ENCODE peak calls at places on chromosomes 6 and 20, in nine cellular contexts. One of them, this sample, is unnamed.
A peak's percentile ranks its signal among the peaks of the same experiment; 100 is the strongest.

GRCh38 chr20:57143173-57143572 is 123.3 kb downstream of the BMP7 start:
- DNase-seq in effector memory CD8-positive, alpha-beta T cell: no peak
- DNase-seq in Calu3: no peak
- DNase-seq in progenitor cell of endocrine pancreas: no peak
- DNase-seq in RCC 7860: no peak
- DNase-seq in HS-5: no peak
- DNase-seq in activated T-cell treated with anti-CD3 and anti-CD28 coated beads for 4 hours: no peak
- DNase-seq in glutamatergic neuron: no peak
- DNase-seq in NCI-H748 treated with DMSO at 0.1 percent for 48 hours: no peak
- DNase-seq in this sample: no peak

GRCh38 chr6:96059586-96059985 is 43.8 kb downstream of the FUT9 start:
- DNase-seq in Calu3: no peak
- DNase-seq in HS-5: peak; percentile 18
- DNase-seq in effector memory CD8-positive, alpha-beta T cell: no peak
- DNase-seq in progenitor cell of endocrine pancreas: no peak
- DNase-seq in activated T-cell treated with anti-CD3 and anti-CD28 coated beads for 4 hours: no peak
- DNase-seq in RCC 7860: no peak
- DNase-seq in glutamatergic neuron: no peak
- DNase-seq in NCI-H748 treated with DMSO at 0.1 percent for 48 hours: no peak
- DNase-seq in this sample: no peak

GRCh38 chr6:93784794-93785757 is 365.7 kb upstream of the EPHA7 start:
- DNase-seq in glutamatergic neuron: no peak
- DNase-seq in activated T-cell treated with anti-CD3 and anti-CD28 coated beads for 4 hours: no peak
- DNase-seq in HS-5: peak; percentile 88
- DNase-seq in effector memory CD8-positive, alpha-beta T cell: no peak
- DNase-seq in Calu3: no peak
- DNase-seq in progenitor cell of endocrine pancreas: no peak
- DNase-seq in NCI-H748 treated with DMSO at 0.1 percent for 48 hours: no peak
- DNase-seq in RCC 7860: peak; percentile 73
- DNase-seq in this sample: no peak

GRCh38 chr6:167684276-167685104 is 142.2 kb upstream of the AFDN start:
- DNase-seq in HS-5: no peak
- DNase-seq in activated T-cell treated with anti-CD3 and anti-CD28 coated beads for 4 hours: no peak
- DNase-seq in RCC 7860: no peak
- DNase-seq in Calu3: peak; percentile 29
- DNase-seq in progenitor cell of endocrine pancreas: no peak
- DNase-seq in glutamatergic neuron: no peak
- DNase-seq in NCI-H748 treated with DMSO at 0.1 percent for 48 hours: no peak
- DNase-seq in effector memory CD8-positive, alpha-beta T cell: no peak
- DNase-seq in this sample: no peak

GRCh38 chr20:10521068-10521834 is 86.1 kb downstream of the SLX4IP start:
- DNase-seq in RCC 7860: peak; percentile 47
- DNase-seq in NCI-H748 treated with DMSO at 0.1 percent for 48 hours: no peak
- DNase-seq in progenitor cell of endocrine pancreas: no peak
- DNase-seq in activated T-cell treated with anti-CD3 and anti-CD28 coated beads for 4 hours: no peak
- DNase-seq in Calu3: no peak
- DNase-seq in glutamatergic neuron: no peak
- DNase-seq in effector memory CD8-positive, alpha-beta T cell: no peak
- DNase-seq in HS-5: peak; percentile 40
- DNase-seq in this sample: no peak

GRCh38 chr20:7195704-7196103 is 428.2 kb downstream of the BMP2 start:
- DNase-seq in RCC 7860: peak; percentile 13
- DNase-seq in activated T-cell treated with anti-CD3 and anti-CD28 coated beads for 4 hours: no peak
- DNase-seq in HS-5: peak; percentile 75
- DNase-seq in NCI-H748 treated with DMSO at 0.1 percent for 48 hours: no peak
- DNase-seq in glutamatergic neuron: no peak
- DNase-seq in effector memory CD8-positive, alpha-beta T cell: no peak
- DNase-seq in Calu3: no peak
- DNase-seq in progenitor cell of endocrine pancreas: no peak
- DNase-seq in this sample: peak; percentile 91

GRCh38 chr20:36779656-36780025 is 6.1 kb upstream of the DSN1 start:
- DNase-seq in HS-5: no peak
- DNase-seq in RCC 7860: no peak
- DNase-seq in effector memory CD8-positive, alpha-beta T cell: no peak
- DNase-seq in Calu3: no peak
- DNase-seq in NCI-H748 treated with DMSO at 0.1 percent for 48 hours: no peak
- DNase-seq in glutamatergic neuron: no peak
- DNase-seq in progenitor cell of endocrine pancreas: no peak
- DNase-seq in activated T-cell treated with anti-CD3 and anti-CD28 coated beads for 4 hours: no peak
- DNase-seq in this sample: no peak

GRCh38 chr20:59850018-59850641 is 83.3 kb downstream of the SYCP2 start:
- DNase-seq in progenitor cell of endocrine pancreas: no peak
- DNase-seq in HS-5: peak; percentile 9
- DNase-seq in effector memory CD8-positive, alpha-beta T cell: no peak
- DNase-seq in Calu3: no peak
- DNase-seq in glutamatergic neuron: no peak
- DNase-seq in RCC 7860: peak; percentile 35
- DNase-seq in activated T-cell treated with anti-CD3 and anti-CD28 coated beads for 4 hours: no peak
- DNase-seq in NCI-H748 treated with DMSO at 0.1 percent for 48 hours: peak; percentile 3
- DNase-seq in this sample: no peak

GRCh38 chr6:96743496-96743895 is 93.8 kb downstream of the GPR63 start:
- DNase-seq in HS-5: peak; percentile 20
- DNase-seq in Calu3: no peak
- DNase-seq in NCI-H748 treated with DMSO at 0.1 percent for 48 hours: no peak
- DNase-seq in RCC 7860: no peak
- DNase-seq in progenitor cell of endocrine pancreas: no peak
- DNase-seq in glutamatergic neuron: no peak
- DNase-seq in effector memory CD8-positive, alpha-beta T cell: no peak
- DNase-seq in activated T-cell treated with anti-CD3 and anti-CD28 coated beads for 4 hours: no peak
- DNase-seq in this sample: no peak

GRCh38 chr6:129853996-129854711 is 7.0 kb downstream of the TMEM244 start:
- DNase-seq in activated T-cell treated with anti-CD3 and anti-CD28 coated beads for 4 hours: no peak
- DNase-seq in RCC 7860: no peak
- DNase-seq in NCI-H748 treated with DMSO at 0.1 percent for 48 hours: no peak
- DNase-seq in Calu3: no peak
- DNase-seq in effector memory CD8-positive, alpha-beta T cell: no peak
- DNase-seq in progenitor cell of endocrine pancreas: no peak
- DNase-seq in glutamatergic neuron: no peak
- DNase-seq in HS-5: no peak
- DNase-seq in this sample: no peak

GRCh38 chr6:16707101-16707783 is 54.0 kb downstream of the ATXN1 start:
- DNase-seq in effector memory CD8-positive, alpha-beta T cell: no peak
- DNase-seq in activated T-cell treated with anti-CD3 and anti-CD28 coated beads for 4 hours: no peak
- DNase-seq in HS-5: no peak
- DNase-seq in progenitor cell of endocrine pancreas: no peak
- DNase-seq in NCI-H748 treated with DMSO at 0.1 percent for 48 hours: no peak
- DNase-seq in glutamatergic neuron: no peak
- DNase-seq in Calu3: no peak
- DNase-seq in RCC 7860: no peak
- DNase-seq in this sample: no peak

GRCh38 chr20:6635034-6635736 is 132.3 kb upstream of the BMP2 start:
- DNase-seq in progenitor cell of endocrine pancreas: no peak
- DNase-seq in activated T-cell treated with anti-CD3 and anti-CD28 coated beads for 4 hours: no peak
- DNase-seq in effector memory CD8-positive, alpha-beta T cell: no peak
- DNase-seq in RCC 7860: no peak
- DNase-seq in NCI-H748 treated with DMSO at 0.1 percent for 48 hours: no peak
- DNase-seq in HS-5: no peak
- DNase-seq in Calu3: no peak
- DNase-seq in glutamatergic neuron: no peak
- DNase-seq in this sample: no peak

GRCh38 chr20:63125581-63125892 is 90.4 kb downstream of the YTHDF1 start:
- DNase-seq in glutamatergic neuron: no peak
- DNase-seq in activated T-cell treated with anti-CD3 and anti-CD28 coated beads for 4 hours: no peak
- DNase-seq in effector memory CD8-positive, alpha-beta T cell: no peak
- DNase-seq in Calu3: no peak
- DNase-seq in RCC 7860: no peak
- DNase-seq in HS-5: no peak
- DNase-seq in progenitor cell of endocrine pancreas: no peak
- DNase-seq in NCI-H748 treated with DMSO at 0.1 percent for 48 hours: no peak
- DNase-seq in this sample: no peak

GRCh38 chr6:16200231-16200941 is 38.0 kb upstream of the GMPR start:
- DNase-seq in HS-5: no peak
- DNase-seq in RCC 7860: no peak
- DNase-seq in progenitor cell of endocrine pancreas: no peak
- DNase-seq in glutamatergic neuron: no peak
- DNase-seq in NCI-H748 treated with DMSO at 0.1 percent for 48 hours: peak; percentile 59
- DNase-seq in effector memory CD8-positive, alpha-beta T cell: no peak
- DNase-seq in Calu3: no peak
- DNase-seq in activated T-cell treated with anti-CD3 and anti-CD28 coated beads for 4 hours: no peak
- DNase-seq in this sample: no peak

GRCh38 chr6:104357928-104358327 is 501.8 kb downstream of the HACE1 start:
- DNase-seq in HS-5: no peak
- DNase-seq in NCI-H748 treated with DMSO at 0.1 percent for 48 hours: no peak
- DNase-seq in activated T-cell treated with anti-CD3 and anti-CD28 coated beads for 4 hours: no peak
- DNase-seq in effector memory CD8-positive, alpha-beta T cell: no peak
- DNase-seq in Calu3: no peak
- DNase-seq in RCC 7860: no peak
- DNase-seq in progenitor cell of endocrine pancreas: no peak
- DNase-seq in glutamatergic neuron: no peak
- DNase-seq in this sample: no peak

GRCh38 chr20:19917110-19917509 is 100.1 kb upstream of the NAA20 start:
- DNase-seq in NCI-H748 treated with DMSO at 0.1 percent for 48 hours: no peak
- DNase-seq in Calu3: no peak
- DNase-seq in activated T-cell treated with anti-CD3 and anti-CD28 coated beads for 4 hours: no peak
- DNase-seq in glutamatergic neuron: no peak
- DNase-seq in RCC 7860: no peak
- DNase-seq in HS-5: no peak
- DNase-seq in progenitor cell of endocrine pancreas: no peak
- DNase-seq in effector memory CD8-positive, alpha-beta T cell: no peak
- DNase-seq in this sample: no peak

GRCh38 chr20:18537651-18538050 is 29.6 kb upstream of the SMIM26 start:
- DNase-seq in activated T-cell treated with anti-CD3 and anti-CD28 coated beads for 4 hours: no peak
- DNase-seq in progenitor cell of endocrine pancreas: no peak
- DNase-seq in NCI-H748 treated with DMSO at 0.1 percent for 48 hours: no peak
- DNase-seq in RCC 7860: no peak
- DNase-seq in effector memory CD8-positive, alpha-beta T cell: no peak
- DNase-seq in Calu3: no peak
- DNase-seq in glutamatergic neuron: no peak
- DNase-seq in HS-5: no peak
- DNase-seq in this sample: no peak

GRCh38 chr6:157229733-157230132 is 93.6 kb downstream of the TMEM242 start:
- DNase-seq in glutamatergic neuron: peak; percentile 74
- DNase-seq in HS-5: no peak
- DNase-seq in effector memory CD8-positive, alpha-beta T cell: no peak
- DNase-seq in NCI-H748 treated with DMSO at 0.1 percent for 48 hours: peak; percentile 97
- DNase-seq in RCC 7860: no peak
- DNase-seq in activated T-cell treated with anti-CD3 and anti-CD28 coated beads for 4 hours: no peak
- DNase-seq in progenitor cell of endocrine pancreas: no peak
- DNase-seq in Calu3: no peak
- DNase-seq in this sample: no peak

GRCh38 chr6:56642366-56643261 is at the start of gene DST:
- DNase-seq in HS-5: peak; percentile 93
- DNase-seq in NCI-H748 treated with DMSO at 0.1 percent for 48 hours: no peak
- DNase-seq in glutamatergic neuron: no peak
- DNase-seq in progenitor cell of endocrine pancreas: no peak
- DNase-seq in Calu3: no peak
- DNase-seq in activated T-cell treated with anti-CD3 and anti-CD28 coated beads for 4 hours: no peak
- DNase-seq in RCC 7860: no peak
- DNase-seq in effector memory CD8-positive, alpha-beta T cell: no peak
- DNase-seq in this sample: peak; percentile 91

GRCh38 chr6:19896580-19897010 is 59.4 kb downstream of the ID4 start:
- DNase-seq in glutamatergic neuron: no peak
- DNase-seq in effector memory CD8-positive, alpha-beta T cell: no peak
- DNase-seq in Calu3: no peak
- DNase-seq in activated T-cell treated with anti-CD3 and anti-CD28 coated beads for 4 hours: no peak
- DNase-seq in NCI-H748 treated with DMSO at 0.1 percent for 48 hours: no peak
- DNase-seq in progenitor cell of endocrine pancreas: no peak
- DNase-seq in RCC 7860: no peak
- DNase-seq in HS-5: no peak
- DNase-seq in this sample: no peak

GRCh38 chr6:47335456-47335855 is 25.8 kb upstream of the TNFRSF21 start:
- DNase-seq in activated T-cell treated with anti-CD3 and anti-CD28 coated beads for 4 hours: no peak
- DNase-seq in progenitor cell of endocrine pancreas: no peak
- DNase-seq in glutamatergic neuron: no peak
- DNase-seq in effector memory CD8-positive, alpha-beta T cell: no peak
- DNase-seq in RCC 7860: no peak
- DNase-seq in HS-5: no peak
- DNase-seq in Calu3: no peak
- DNase-seq in NCI-H748 treated with DMSO at 0.1 percent for 48 hours: no peak
- DNase-seq in this sample: no peak

This sample was measured in epithelial cell of prostate.